ENCODE peak calls at places on chromosomes 4 and X, in seven cellular contexts. F, N, A, K, M, P and R are unnamed samples.

GRCh38 chrX:154321624-154322023 is 26.0 kb downstream of the TKTL1 start:
- DNase-seq in F (no peak), N (no peak), A (no peak), K (no peak), M (no peak), P (no peak), R (no peak)

GRCh38 chr4:54090804-54091623 is 8.9 kb upstream of the GSX2 start:
- DNase-seq in F (peak), N (peak), A (peak), K (peak), M (peak), P (no peak), R (peak)

GRCh38 chr4:41072021-41072777 is 142.1 kb downstream of the APBB2 start:
- DNase-seq in F (no peak), N (no peak), A (no peak), K (no peak), M (no peak), P (no peak), R (peak)

GRCh38 chr4:126850286-126850685 is 782.5 kb upstream of the INTU start:
- DNase-seq in F (peak), N (no peak), A (no peak), K (no peak), M (peak), P (peak), R (no peak)

GRCh38 chrX:114798902-114799301 is 215.0 kb downstream of the HTR2C start:
- DNase-seq in F (peak), N (no peak), A (no peak), K (no peak), M (peak), P (peak), R (no peak)

GRCh38 chr4:176153124-176153523 is 42.3 kb downstream of the SPATA4 start:
- DNase-seq in F (no peak), N (no peak), A (no peak), K (no peak), M (no peak), P (no peak), R (no peak)

GRCh38 chrX:107840971-107841370 is 15.3 kb downstream of the MID2 start:
- DNase-seq in F (no peak), N (no peak), A (no peak), K (no peak), M (no peak), P (no peak), R (no peak)

GRCh38 chr4:68271851-68272756 is 26.6 kb upstream of the TMPRSS11B start:
- DNase-seq in F (peak), N (peak), A (no peak), K (no peak), M (peak), P (peak), R (no peak)

GRCh38 chrX:137916090-137916746 is 350.3 kb downstream of the ZIC3 start:
- DNase-seq in F (no peak), N (no peak), A (no peak), K (no peak), M (no peak), P (no peak), R (no peak)

GRCh38 chr4:173564461-173564860 is 34.4 kb upstream of the HAND2 start:
- DNase-seq in F (no peak), N (no peak), A (no peak), K (no peak), M (no peak), P (no peak), R (no peak)

GRCh38 chr4:141576585-141577110 is 59.7 kb upstream of the IL15 start:
- DNase-seq in F (no peak), N (no peak), A (no peak), K (no peak), M (no peak), P (no peak), R (no peak)

GRCh38 chrX:144275403-144275802 is 391.5 kb downstream of the UBE2NL start:
- DNase-seq in F (peak), N (no peak), A (no peak), K (no peak), M (no peak), P (no peak), R (no peak)

GRCh38 chr4:44086753-44087152 is 361.9 kb downstream of the KCTD8 start:
- DNase-seq in F (peak), N (no peak), A (no peak), K (no peak), M (peak), P (no peak), R (no peak)

GRCh38 chrX:9396930-9397329 is 67.9 kb upstream of the TBL1X start:
- DNase-seq in F (no peak), N (peak), A (no peak), K (no peak), M (peak), P (peak), R (no peak)

GRCh38 chr4:19739101-19739651 is 512.5 kb upstream of the SLIT2 start:
- DNase-seq in F (peak), N (no peak), A (no peak), K (no peak), M (peak), P (peak), R (no peak)

GRCh38 chrX:51894697-51895336 is 1.4 kb downstream of the MAGED1 start:
- DNase-seq in F (no peak), N (peak), A (no peak), K (peak), M (peak), P (peak), R (peak)

GRCh38 chr4:94757192-94758140 is at the start of gene BMPR1B:
- DNase-seq in F (peak), N (peak), A (no peak), K (no peak), M (peak), P (peak), R (peak)

DNA sequence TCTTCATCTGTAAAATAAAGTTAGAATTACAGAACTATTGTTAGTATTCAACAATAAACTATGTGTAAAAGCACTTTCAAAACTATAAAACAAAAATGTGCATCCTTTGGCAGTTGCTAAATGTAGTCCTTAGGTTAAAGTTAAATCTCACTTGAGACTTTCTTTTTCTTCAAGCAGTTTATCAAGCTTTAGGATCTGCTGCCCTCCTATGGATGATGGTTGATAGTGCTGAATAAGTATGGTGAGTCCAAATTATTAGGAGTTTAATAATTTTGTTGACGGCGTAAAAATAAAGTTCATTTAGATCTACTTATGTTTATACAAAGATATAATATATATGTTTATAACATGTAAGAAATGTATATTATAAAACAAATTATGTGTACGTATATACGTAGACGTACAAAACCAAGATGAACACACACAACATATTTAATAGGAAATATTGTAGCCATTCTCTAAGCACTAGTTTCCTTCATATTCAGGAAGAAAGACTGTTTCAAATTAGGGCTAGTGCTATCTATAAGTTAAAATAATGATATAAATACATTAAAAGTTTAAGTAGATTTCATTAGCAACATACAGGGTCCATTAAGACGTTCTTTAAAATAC is 22.3 kb downstream of the UGT2A2 start:
- DNase-seq in F (peak), N (peak), A (no peak), K (no peak), M (peak), P (peak), R (no peak)
- TF ChIP-seq CTCF in F (peak), N (no peak), A (peak), K (no peak), M (peak), P (peak), R (peak)

DNA sequence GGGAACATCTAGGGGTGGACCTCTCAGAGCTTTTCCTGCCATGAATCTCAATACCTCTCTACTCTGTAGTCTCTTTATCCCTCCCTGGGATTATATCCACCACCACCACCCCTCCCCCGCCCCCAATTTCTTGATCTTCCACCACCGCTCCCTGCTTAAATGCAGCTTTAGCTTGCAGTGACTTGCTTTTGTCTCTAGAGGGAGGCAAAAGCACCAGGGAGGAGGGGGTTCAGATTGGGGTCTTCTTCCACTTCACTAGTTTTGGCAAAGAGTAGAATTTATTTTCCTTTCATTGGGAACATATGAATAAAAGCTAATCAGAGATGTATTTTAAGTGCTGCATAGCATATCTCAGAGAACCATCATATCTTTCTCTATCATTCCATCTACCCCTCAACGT is 5.5 kb downstream of the ARHGAP36 start:
- DNase-seq in F (no peak), N (no peak), A (no peak), K (no peak), M (no peak), P (no peak), R (no peak)
- TF ChIP-seq CTCF in F (no peak), N (no peak), A (no peak), K (no peak), M (peak), P (no peak), R (peak)

DNA sequence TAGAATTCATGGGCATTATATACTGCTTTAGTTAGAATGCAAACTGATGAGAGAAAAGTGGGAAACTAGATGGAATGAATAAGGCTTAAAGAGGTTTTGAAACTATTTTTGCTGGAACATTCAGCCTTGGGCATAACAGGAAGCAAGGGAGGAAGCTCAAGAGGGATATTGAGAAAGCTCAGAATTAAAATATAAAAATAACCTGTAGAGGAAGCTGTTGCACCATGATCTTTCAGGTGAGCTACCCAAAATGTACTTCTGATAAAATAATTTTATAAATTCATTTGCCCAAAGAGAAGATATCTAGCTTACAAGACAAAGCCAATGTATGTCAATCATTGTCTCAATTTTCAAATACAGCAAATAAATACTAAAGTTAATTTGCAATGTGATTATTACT is 11.3 kb downstream of the GC start:
- DNase-seq in F (peak), N (no peak), A (no peak), K (no peak), M (no peak), P (no peak), R (no peak)
- TF ChIP-seq CTCF in F (peak), N (no peak), A (peak), K (no peak), M (no peak), P (no peak), R (no peak)

GRCh38 chr4:127965062-127965802 is at the start of the genes ABHD18 and MFSD8:
- DNase-seq in F (peak), N (peak), A (peak), K (peak), M (peak), P (peak), R (peak)
- TF ChIP-seq CTCF in F (peak), N (no peak), A (no peak), K (peak), M (peak), P (peak), R (peak)

DNA sequence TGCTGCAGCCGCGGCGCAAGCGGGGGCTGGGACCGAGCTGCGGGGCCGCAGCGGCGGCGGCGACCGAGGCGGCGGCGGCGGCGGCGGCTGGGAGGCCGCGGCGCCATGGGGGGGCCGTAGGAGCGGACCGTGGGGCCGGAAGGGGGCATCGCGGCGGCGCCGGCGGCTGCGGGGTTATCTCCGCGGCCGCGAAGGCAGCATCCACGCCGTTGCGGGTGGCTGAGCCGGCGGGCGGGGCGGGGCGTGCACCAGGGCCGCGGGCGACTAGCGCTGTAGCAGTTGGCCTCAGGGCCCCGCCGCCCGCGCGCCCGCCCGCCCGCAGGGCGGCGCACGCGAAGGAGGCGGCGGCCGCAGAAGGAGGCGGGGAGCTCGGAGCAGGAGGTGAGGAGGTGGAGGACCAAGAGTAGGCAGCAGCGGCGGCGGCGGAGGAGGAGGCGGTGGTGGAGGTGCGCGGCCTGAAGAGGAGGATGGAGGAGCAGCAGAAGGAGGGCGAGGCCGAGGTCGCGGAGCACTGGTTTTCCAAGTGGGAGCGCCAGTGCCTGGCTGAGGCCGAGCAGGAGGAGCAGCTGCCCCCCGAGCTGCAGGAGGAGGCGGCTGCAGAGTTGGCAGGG is 126.1 kb upstream of the CXorf66 start:
- DNase-seq in F (no peak), N (peak), A (no peak), K (peak), M (no peak), P (no peak), R (peak)
- TF ChIP-seq CTCF in F (no peak), N (no peak), A (no peak), K (no peak), M (no peak), P (no peak), R (no peak)

DNA sequence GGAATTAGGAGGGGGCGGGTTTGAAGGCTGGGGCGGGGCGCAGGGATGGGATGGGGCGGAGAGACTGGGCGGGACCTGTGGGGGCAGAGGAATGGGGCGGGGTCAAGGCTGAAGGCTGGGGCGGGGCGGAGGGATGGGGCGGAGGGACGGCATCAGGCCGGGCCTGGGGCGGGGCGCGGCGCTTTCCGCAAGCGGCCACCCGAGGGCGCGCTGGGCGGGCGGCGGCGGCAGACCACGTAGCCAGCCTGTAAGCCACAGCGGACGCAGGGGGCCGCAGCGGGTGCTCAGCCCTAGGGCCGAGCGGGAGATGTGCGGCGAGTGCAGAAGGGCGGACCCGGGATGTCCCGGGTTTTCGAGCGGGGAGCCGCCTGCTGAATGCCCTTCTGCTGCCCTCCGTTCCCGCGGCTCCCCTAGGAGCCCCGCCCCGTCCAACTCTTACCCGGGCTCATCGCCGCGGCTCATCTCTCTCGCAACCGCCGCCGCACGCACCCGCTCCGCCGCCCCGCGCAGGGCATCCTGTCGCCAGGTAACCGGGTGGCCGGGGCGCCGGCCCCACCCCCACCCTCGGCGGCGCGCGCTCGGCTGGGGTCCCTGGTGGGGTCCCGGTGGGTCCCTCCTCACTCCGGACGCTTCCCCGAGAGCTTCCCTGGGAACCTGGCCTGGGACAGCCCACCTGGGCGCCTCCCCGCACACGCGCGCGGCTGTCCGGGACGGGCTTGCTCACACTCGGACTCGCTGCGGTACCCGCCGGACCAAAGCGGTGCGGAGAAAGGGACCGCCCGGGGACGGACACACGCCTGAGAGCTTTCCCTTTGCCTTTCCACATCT is at the start of gene CCDC110:
- DNase-seq in F (peak), N (peak), A (peak), K (peak), M (peak), P (peak), R (peak)
- TF ChIP-seq CTCF in F (peak), N (peak), A (peak), K (peak), M (no peak), P (peak), R (peak)